ENCODE peak calls at places on chromosomes 4 and X, in four cellular contexts. S, G, M and E are unnamed samples.

GRCh38 chrX:109857898-109858297 is 124.8 kb upstream of the ACSL4 start:
- DNase-seq in S (no peak), M (no peak), G (no peak), E (peak; percentile 16)

GRCh38 chr4:23945521-23946017 is 55.7 kb upstream of the PPARGC1A start:
- DNase-seq in S (no peak), G (peak; percentile 59), M (no peak), E (no peak)

GRCh38 chrX:119410027-119410819 is 11.1 kb downstream of the SLC25A43 start:
- DNase-seq in G (peak; percentile 64), M (no peak), S (no peak), E (peak; percentile 75)

GRCh38 chrX:46577116-46578005 is 3.8 kb downstream of the CHST7 start:
- DNase-seq in M (no peak), G (no peak), S (no peak), E (no peak)

GRCh38 chr4:80029364-80029763 is 43.7 kb downstream of the ANTXR2 start:
- DNase-seq in G (no peak), S (no peak), M (no peak), E (no peak)

GRCh38 chr4:186485621-186486062 is 69.7 kb downstream of the MTNR1A start:
- DNase-seq in G (no peak), S (peak; percentile 29), M (no peak), E (no peak)

GRCh38 chrX:143581260-143581659 is 54.6 kb downstream of the SLITRK4 start:
- DNase-seq in S (no peak), G (no peak), M (no peak), E (no peak)

GRCh38 chr4:114005569-114006442 is 26.4 kb upstream of the ARSJ start:
- DNase-seq in G (no peak), S (no peak), M (no peak), E (no peak)

GRCh38 chrX:108736509-108737479 is at the start of gene IRS4:
- DNase-seq in G (peak; percentile 19), S (peak; percentile 36), M (peak; percentile 7), E (no peak)

GRCh38 chr4:38570647-38571326 is 93.2 kb upstream of the KLF3 start:
- DNase-seq in M (no peak), S (no peak), G (no peak), E (no peak)

GRCh38 chr4:76753814-76754213 is 144.1 kb downstream of the SOWAHB start:
- DNase-seq in S (no peak), M (no peak), G (no peak), E (peak; percentile 68)

GRCh38 chrX:23766650-23767551 is 16.1 kb upstream of the SAT1 start:
- DNase-seq in M (no peak), G (no peak), S (peak; percentile 42), E (no peak)

GRCh38 chr4:18981234-18981615 is 959.7 kb upstream of the LCORL start:
- DNase-seq in G (no peak), S (no peak), M (no peak), E (no peak)

GRCh38 chr4:6625256-6625655 is 15.2 kb upstream of the MRFAP1 start:
- DNase-seq in M (no peak), S (no peak), G (no peak), E (no peak)

GRCh38 chrX:31508338-31508737 is 436.5 kb upstream of the FTHL17 start:
- DNase-seq in G (peak; percentile 47), M (no peak), S (peak; percentile 19), E (no peak)

GRCh38 chr4:167234388-167234881 is at the start of gene SPOCK3:
- DNase-seq in M (no peak), S (peak; percentile 83), G (peak; percentile 24), E (no peak)

GRCh38 chr4:98261291-98262271 is at the start of gene RAP1GDS1:
- DNase-seq in S (peak; percentile 56), M (peak; percentile 23), G (peak; percentile 25), E (peak; percentile 20)

GRCh38 chr4:22339491-22339890 is 176.4 kb downstream of the ADGRA3 start:
- DNase-seq in S (no peak), M (no peak), G (no peak), E (no peak)

GRCh38 chrX:132490086-132490419 is 1.2 kb upstream of the MBNL3 start:
- DNase-seq in M (no peak), G (no peak), S (no peak), E (no peak)

GRCh38 chrX:126994011-126994410 is 174.5 kb downstream of the PRR32 start:
- DNase-seq in M (no peak), G (no peak), S (no peak), E (no peak)

GRCh38 chr4:78131403-78131802 is 74.3 kb downstream of the FRAS1 start:
- DNase-seq in S (no peak), M (no peak), G (no peak), E (no peak)

GRCh38 chrX:120309873-120310730 is 1.2 kb downstream of the TMEM255A start:
- DNase-seq in S (no peak), M (no peak), G (peak; percentile 2), E (no peak)

GRCh38 chrX:97119474-97120109 is 235.9 kb downstream of the RPA4 start:
- DNase-seq in G (no peak), S (no peak), M (no peak), E (no peak)

GRCh38 chrX:44106864-44107263 is 133.7 kb upstream of the NDP start:
- DNase-seq in G (no peak), M (no peak), S (no peak), E (no peak)

GRCh38 chr4:7902826-7903225 is 36.8 kb downstream of the AFAP1 start:
- DNase-seq in G (no peak), M (no peak), S (no peak), E (no peak)

GRCh38 chr4:178142724-178143123 is 700.5 kb upstream of the AGA start:
- DNase-seq in S (no peak), G (no peak), M (no peak), E (no peak)

GRCh38 chr4:128582319-128582948 is 227.1 kb upstream of the JADE1 start:
- DNase-seq in G (no peak), S (no peak), M (no peak), E (no peak)

GRCh38 chr4:128353791-128354190 is 66.2 kb upstream of the PGRMC2 start:
- DNase-seq in G (no peak), M (no peak), S (no peak), E (no peak)

GRCh38 chrX:110021180-110022022 is 18.5 kb downstream of the TMEM164 start:
- DNase-seq in G (no peak), M (no peak), S (no peak), E (peak; percentile 56)

GRCh38 chrX:38639730-38640129 is 78.4 kb downstream of the TSPAN7 start:
- DNase-seq in S (no peak), M (no peak), G (no peak), E (no peak)

GRCh38 chrX:129983575-129984131 is 1.2 kb downstream of the BCORL1 start:
- DNase-seq in M (no peak), S (peak; percentile 19), G (no peak), E (no peak)

GRCh38 chrX:97199501-97199900 is 315.8 kb downstream of the RPA4 start:
- DNase-seq in G (no peak), S (no peak), M (no peak), E (peak; percentile 2)

GRCh38 chrX:15822922-15823321 is 31.7 kb downstream of the AP1S2 start:
- DNase-seq in M (no peak), G (no peak), S (no peak), E (no peak)

GRCh38 chrX:129115935-129116334 is 407.4 kb downstream of the SMARCA1 start:
- DNase-seq in S (no peak), G (no peak), M (no peak), E (no peak)

GRCh38 chr4:87882321-87882720 is 49.6 kb downstream of the MEPE start:
- DNase-seq in M (no peak), S (no peak), G (no peak), E (no peak)

GRCh38 chr4:110483516-110483915 is 7.6 kb downstream of the ENPEP start:
- DNase-seq in G (no peak), S (no peak), M (no peak), E (no peak)

GRCh38 chrX:38561126-38561868 is at the start of gene TSPAN7:
- DNase-seq in G (peak; percentile 81), S (peak; percentile 88), M (peak; percentile 77), E (peak; percentile 10)

GRCh38 chr4:126991965-126992364 is 640.8 kb upstream of the INTU start:
- DNase-seq in M (no peak), S (no peak), G (no peak), E (peak; percentile 49)

GRCh38 chr4:52911684-52912294 is 49.7 kb downstream of the RASL11B start:
- DNase-seq in S (peak; percentile 91), G (peak; percentile 84), M (peak; percentile 63), E (no peak)

DNA sequence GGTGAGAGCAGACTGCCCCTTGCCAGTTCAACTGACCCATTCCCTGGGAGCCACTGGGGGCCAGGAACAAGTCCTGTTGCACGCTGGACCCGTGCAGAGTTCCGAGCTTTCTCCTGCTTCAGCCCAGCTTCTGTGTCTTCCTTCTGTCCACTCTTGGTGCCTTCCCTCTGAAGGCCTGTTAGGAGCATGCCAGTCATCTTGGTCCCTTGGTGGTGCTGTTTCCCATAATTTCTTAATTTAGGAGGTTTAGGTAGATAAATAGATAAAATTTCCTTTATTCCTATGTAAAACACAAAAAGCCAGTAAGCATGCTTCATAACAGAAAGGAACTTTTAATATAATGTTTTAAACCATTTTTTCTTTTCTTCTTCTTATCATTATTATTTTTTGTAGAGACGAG is 672.7 kb downstream of the CCSER1 start:
- DNase-seq in G (no peak), S (no peak), M (no peak), E (no peak)
- TF ChIP-seq CTCF in G (no peak), S (no peak), M (no peak), E (no peak)

GRCh38 chr4:49032440-49033161 is 46.5 kb downstream of the CWH43 start:
- DNase-seq in M (peak; percentile 7), G (peak; percentile 46), S (peak; percentile 33), E (no peak)
- TF ChIP-seq CTCF in M (peak; percentile 26), G (peak; percentile 54), S (peak; percentile 79), E (peak; percentile 27)

DNA sequence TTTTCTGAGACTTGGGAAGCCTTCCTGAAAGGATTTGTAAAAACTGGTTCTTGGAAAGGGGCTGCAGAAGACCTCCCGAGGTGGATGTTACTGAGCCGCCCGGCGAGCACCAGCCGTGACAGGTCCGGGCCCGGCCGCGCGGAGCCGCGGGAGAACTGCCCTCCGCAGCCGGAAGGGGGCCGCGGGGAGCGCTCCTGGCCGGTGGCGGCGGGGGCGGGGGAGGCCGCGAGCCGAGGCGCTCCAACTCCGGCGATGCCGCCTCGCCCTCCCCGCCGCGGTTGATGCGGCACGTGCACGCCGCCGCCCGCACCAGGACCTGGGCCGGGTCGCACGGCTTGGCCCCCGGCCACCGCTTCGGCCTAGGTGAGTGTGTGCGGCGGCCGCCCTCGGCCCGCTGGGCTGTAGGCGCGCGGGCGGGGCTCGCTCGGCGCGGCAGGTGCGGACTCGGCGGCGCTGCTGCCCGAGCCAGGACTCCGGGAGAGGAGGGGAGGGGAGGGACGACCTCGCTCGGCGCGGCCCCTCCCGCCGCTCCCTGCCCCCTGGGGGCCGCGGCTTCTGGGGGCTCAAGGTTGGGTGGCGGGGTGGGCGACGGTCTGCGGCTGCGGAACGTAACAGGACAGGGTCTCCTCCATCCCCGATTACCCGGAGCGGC is 1.7 kb downstream of the SPRY1 start:
- DNase-seq in G (peak; percentile 82), S (peak; percentile 75), M (peak; percentile 84), E (no peak)
- TF ChIP-seq CTCF in G (peak; percentile 46), S (peak; percentile 13), M (peak; percentile 14), E (peak; percentile 35)

DNA sequence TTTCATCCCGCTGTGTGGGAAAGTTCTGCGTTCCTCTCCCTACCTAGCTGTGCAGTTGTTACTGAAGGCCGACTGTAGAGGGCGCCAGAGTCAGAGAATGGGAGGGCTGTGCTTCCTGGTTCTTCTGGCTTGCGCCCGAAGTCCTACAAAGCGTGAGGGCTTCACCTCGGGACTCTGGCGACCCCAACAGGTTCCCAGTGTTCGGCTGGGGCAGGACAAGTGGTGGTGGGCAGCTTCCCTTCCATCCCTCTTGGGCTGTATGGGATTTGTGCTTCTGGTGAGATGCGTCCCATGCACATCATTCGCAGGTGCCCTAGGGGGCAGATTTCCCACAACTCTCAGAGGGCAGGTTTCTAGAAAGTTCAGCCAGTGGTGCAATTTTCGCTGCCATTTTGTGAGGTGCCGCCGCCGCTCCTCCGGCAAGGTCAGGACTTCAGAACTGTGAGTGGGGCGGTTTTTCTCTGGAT is 27.3 kb downstream of the CT45A3 start:
- DNase-seq in G (peak; percentile 47), S (peak; percentile 55), M (peak; percentile 45), E (no peak)
- TF ChIP-seq CTCF in G (no peak), S (peak; percentile 66), M (peak; percentile 27), E (peak; percentile 31)